ENCODE peak calls at places on chromosomes 2 and 18, in four cellular contexts. One of them, this sample, is unnamed.

GRCh38 chr2:177335917-177336450 is 56.6 kb upstream of the AGPS start:
- DNase-seq in right lobe of liver: no peak
- DNase-seq in mucosa of descending colon: no peak
- DNase-seq in body of pancreas: no peak
- DNase-seq in this sample: no peak

GRCh38 chr2:207619764-207620203 is 5.4 kb downstream of the METTL21A start:
- DNase-seq in right lobe of liver: no peak
- DNase-seq in mucosa of descending colon: no peak
- DNase-seq in body of pancreas: no peak
- DNase-seq in this sample: no peak

GRCh38 chr18:48622911-48623431 is 84.1 kb downstream of the CTIF start:
- DNase-seq in right lobe of liver: no peak
- DNase-seq in mucosa of descending colon: no peak
- DNase-seq in body of pancreas: no peak
- DNase-seq in this sample: no peak

GRCh38 chr18:49022311-49023280 is 71.8 kb upstream of the SMAD7 start:
- DNase-seq in right lobe of liver: no peak
- DNase-seq in mucosa of descending colon: no peak
- DNase-seq in body of pancreas: no peak
- DNase-seq in this sample: no peak

GRCh38 chr2:218272531-218273212 is 2.4 kb downstream of the PNKD start:
- DNase-seq in right lobe of liver: peak; percentile 87
- DNase-seq in mucosa of descending colon: peak; percentile 94
- DNase-seq in body of pancreas: peak; percentile 94
- DNase-seq in this sample: peak; percentile 98

GRCh38 chr2:217710218-217710565 is 292.6 kb downstream of the TNS1 start:
- DNase-seq in right lobe of liver: no peak
- DNase-seq in mucosa of descending colon: no peak
- DNase-seq in body of pancreas: no peak
- DNase-seq in this sample: no peak

GRCh38 chr2:85216051-85216431 is 82.8 kb downstream of the TCF7L1 start:
- DNase-seq in right lobe of liver: no peak
- DNase-seq in mucosa of descending colon: no peak
- DNase-seq in body of pancreas: no peak
- DNase-seq in this sample: peak; percentile 6

GRCh38 chr18:75314117-75314516 is 103.5 kb downstream of the TSHZ1 start:
- DNase-seq in right lobe of liver: no peak
- DNase-seq in mucosa of descending colon: no peak
- DNase-seq in body of pancreas: no peak
- DNase-seq in this sample: no peak

GRCh38 chr2:95389256-95390119 is 13.0 kb upstream of the FAHD2A start:
- DNase-seq in right lobe of liver: peak; percentile 55
- DNase-seq in mucosa of descending colon: no peak
- DNase-seq in body of pancreas: peak; percentile 72
- DNase-seq in this sample: peak; percentile 68

GRCh38 chr18:43622024-43622423 is 344.7 kb upstream of the SYT4 start:
- DNase-seq in right lobe of liver: no peak
- DNase-seq in mucosa of descending colon: no peak
- DNase-seq in body of pancreas: no peak
- DNase-seq in this sample: no peak

GRCh38 chr18:43625582-43625981 is 348.3 kb upstream of the SYT4 start:
- DNase-seq in right lobe of liver: no peak
- DNase-seq in mucosa of descending colon: no peak
- DNase-seq in body of pancreas: no peak
- DNase-seq in this sample: no peak

GRCh38 chr18:43620936-43621335 is 343.6 kb upstream of the SYT4 start:
- DNase-seq in right lobe of liver: no peak
- DNase-seq in mucosa of descending colon: no peak
- DNase-seq in body of pancreas: no peak
- DNase-seq in this sample: peak; percentile 37
- H3K4me3 ChIP-seq in right lobe of liver: no peak overlapping the region
- H3K4me3 ChIP-seq in mucosa of descending colon: no peak overlapping the region
- H3K4me3 ChIP-seq in body of pancreas: no peak overlapping the region
- H3K4me3 ChIP-seq in this sample: no peak overlapping the region

GRCh38 chr2:167411367-167411766 is 523.1 kb downstream of the XIRP2 start:
- DNase-seq in right lobe of liver: no peak
- DNase-seq in mucosa of descending colon: no peak
- DNase-seq in body of pancreas: no peak
- DNase-seq in this sample: no peak
- TF ChIP-seq CTCF in right lobe of liver: no peak
- TF ChIP-seq CTCF in mucosa of descending colon: no peak
- TF ChIP-seq CTCF in body of pancreas: no peak
- TF ChIP-seq CTCF in this sample: no peak

DNA sequence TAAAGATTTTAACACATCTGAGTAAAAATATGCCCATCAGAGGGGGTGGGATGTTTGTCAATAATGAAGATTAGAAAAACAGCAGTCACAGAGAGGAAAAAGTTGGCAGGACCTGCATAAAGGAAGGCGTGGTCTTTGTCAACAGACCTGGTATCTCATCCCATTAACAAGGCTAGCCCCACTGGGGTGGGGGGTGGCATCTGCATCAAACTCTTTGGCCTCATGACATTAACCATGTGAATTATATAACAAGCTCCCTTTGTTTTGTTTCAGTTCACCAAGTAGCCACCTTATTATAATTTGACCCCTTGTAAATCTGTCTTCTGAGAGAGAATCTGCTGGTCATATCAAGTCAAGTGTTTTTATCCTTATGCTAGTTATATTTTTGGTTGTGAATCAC is 28.8 kb downstream of the NEMP2 start:
- DNase-seq in right lobe of liver: no peak
- DNase-seq in mucosa of descending colon: no peak
- DNase-seq in body of pancreas: no peak
- DNase-seq in this sample: no peak
- H3K4me3 ChIP-seq in right lobe of liver: no peak overlapping the region
- H3K4me3 ChIP-seq in mucosa of descending colon: no peak overlapping the region
- H3K4me3 ChIP-seq in body of pancreas: no peak overlapping the region
- H3K4me3 ChIP-seq in this sample: no peak overlapping the region

DNA sequence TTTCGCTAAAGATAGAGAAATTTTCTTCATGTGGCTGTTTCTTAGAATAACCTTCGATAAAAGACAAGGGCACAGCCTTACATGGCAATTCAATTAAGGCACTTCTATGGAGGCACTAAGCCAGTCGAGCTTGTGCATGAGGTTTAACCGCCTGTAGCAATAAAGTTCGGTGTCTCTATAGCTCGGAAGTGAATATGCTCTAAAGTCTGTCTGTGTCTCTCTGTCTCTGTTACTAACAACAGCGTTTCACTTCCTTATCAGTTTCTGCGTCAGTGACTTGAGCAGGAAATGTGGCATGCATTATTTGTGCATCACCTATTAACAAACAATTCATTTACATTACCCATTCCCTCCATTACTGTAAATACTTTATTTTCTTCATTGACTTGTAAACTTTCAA is 365.1 kb upstream of the NETO1 start:
- DNase-seq in right lobe of liver: no peak
- DNase-seq in mucosa of descending colon: no peak
- DNase-seq in body of pancreas: no peak
- DNase-seq in this sample: no peak
- TF ChIP-seq CTCF in right lobe of liver: no peak
- TF ChIP-seq CTCF in mucosa of descending colon: no peak
- TF ChIP-seq CTCF in body of pancreas: no peak
- TF ChIP-seq CTCF in this sample: no peak

GRCh38 chr18:58537272-58538038 is 91.4 kb downstream of the ALPK2 start:
- DNase-seq in right lobe of liver: no peak
- DNase-seq in mucosa of descending colon: no peak
- DNase-seq in body of pancreas: no peak
- DNase-seq in this sample: no peak
- H3K4me3 ChIP-seq in right lobe of liver: no peak overlapping the region
- H3K4me3 ChIP-seq in mucosa of descending colon: no peak overlapping the region
- H3K4me3 ChIP-seq in body of pancreas: no peak overlapping the region
- H3K4me3 ChIP-seq in this sample: no peak overlapping the region

GRCh38 chr2:239401450-239402227 is 819 bp upstream of the HDAC4 start:
- DNase-seq in right lobe of liver: peak; percentile 96
- DNase-seq in mucosa of descending colon: peak; percentile 97
- DNase-seq in body of pancreas: peak; percentile 94
- DNase-seq in this sample: peak; percentile 89
- TF ChIP-seq CTCF in right lobe of liver: peak; percentile 2
- TF ChIP-seq CTCF in mucosa of descending colon: no peak
- TF ChIP-seq CTCF in body of pancreas: peak; percentile 12
- TF ChIP-seq CTCF in this sample: no peak